ENCODE peak calls at places on chromosomes 12 and 14, in five cellular contexts. R is cardiac fibroblast, O is RWPE1, G is body of pancreas, J is endothelial cell of umbilical vein. C is an unnamed sample.

GRCh38 chr14:90693413-90693812 is 122.8 kb downstream of the TTC7B start:
- DNase-seq in J (no peak), R (no peak), O (no peak), G (no peak), C (no peak)

GRCh38 chr14:20350860-20351259 is 7.4 kb downstream of the PARP2 start:
- DNase-seq in G (no peak), R (peak; percentile 22), J (peak; percentile 15), O (no peak), C (no peak)

GRCh38 chr14:104388011-104388521 is 191.5 kb upstream of the C14orf180 start:
- DNase-seq in R (no peak), J (no peak), G (no peak), O (no peak), C (peak; percentile 65)

GRCh38 chr12:101039848-101040531 is 170.0 kb downstream of the SLC5A8 start:
- DNase-seq in O (no peak), J (no peak), G (no peak), R (no peak), C (no peak)

GRCh38 chr12:90366286-90366685 is 588.7 kb downstream of the CCER1 start:
- DNase-seq in R (peak; percentile 51), G (no peak), J (peak; percentile 63), O (no peak), C (no peak)

GRCh38 chr14:37167151-37168047 is 5.0 kb downstream of the SLC25A21 start:
- DNase-seq in J (no peak), O (no peak), R (no peak), G (no peak), C (no peak)

GRCh38 chr14:35231207-35231755 is 60.9 kb upstream of the PSMA6 start:
- DNase-seq in G (no peak), O (no peak), R (no peak), J (no peak), C (no peak)

GRCh38 chr12:48175613-48176416 is 7.6 kb upstream of the CCDC184 start:
- DNase-seq in R (no peak), J (no peak), O (no peak), G (no peak), C (no peak)

GRCh38 chr12:553216-554000 is 93.7 kb downstream of the B4GALNT3 start:
- DNase-seq in J (no peak), G (no peak), O (no peak), R (no peak), C (peak; percentile 75)

GRCh38 chr12:32612658-32613614 is 66.2 kb upstream of the DNM1L start:
- DNase-seq in O (no peak), R (peak; percentile 9), J (peak; percentile 50), G (no peak), C (no peak)

GRCh38 chr12:47281667-47282171 is 202.0 kb upstream of the AMIGO2 start:
- DNase-seq in O (no peak), J (no peak), G (no peak), R (peak; percentile 51), C (no peak)

GRCh38 chr12:3757261-3757660 is 4.4 kb upstream of the CRACR2A start:
- DNase-seq in J (peak; percentile 39), O (no peak), G (peak; percentile 85), R (no peak), C (no peak)

GRCh38 chr12:95700316-95700785 is 90.2 kb downstream of the NTN4 start:
- DNase-seq in J (no peak), G (no peak), R (peak; percentile 97), O (peak; percentile 2), C (no peak)

GRCh38 chr14:73455294-73455693 is 3.1 kb downstream of the NUMB start:
- DNase-seq in R (no peak), O (no peak), J (peak; percentile 41), G (no peak), C (no peak)

GRCh38 chr12:56143870-56144269 is 8.5 kb upstream of the MYL6B start:
- DNase-seq in G (no peak), R (no peak), O (no peak), J (peak; percentile 66), C (peak; percentile 46)

GRCh38 chr12:121279507-121279915 is 17.0 kb downstream of the CAMKK2 start:
- DNase-seq in R (peak; percentile 32), J (peak; percentile 61), G (peak; percentile 44), O (no peak), C (no peak)

GRCh38 chr12:62899568-62900390 is 35.2 kb downstream of the PPM1H start:
- DNase-seq in O (no peak), G (no peak), J (no peak), R (no peak), C (no peak)

DNA sequence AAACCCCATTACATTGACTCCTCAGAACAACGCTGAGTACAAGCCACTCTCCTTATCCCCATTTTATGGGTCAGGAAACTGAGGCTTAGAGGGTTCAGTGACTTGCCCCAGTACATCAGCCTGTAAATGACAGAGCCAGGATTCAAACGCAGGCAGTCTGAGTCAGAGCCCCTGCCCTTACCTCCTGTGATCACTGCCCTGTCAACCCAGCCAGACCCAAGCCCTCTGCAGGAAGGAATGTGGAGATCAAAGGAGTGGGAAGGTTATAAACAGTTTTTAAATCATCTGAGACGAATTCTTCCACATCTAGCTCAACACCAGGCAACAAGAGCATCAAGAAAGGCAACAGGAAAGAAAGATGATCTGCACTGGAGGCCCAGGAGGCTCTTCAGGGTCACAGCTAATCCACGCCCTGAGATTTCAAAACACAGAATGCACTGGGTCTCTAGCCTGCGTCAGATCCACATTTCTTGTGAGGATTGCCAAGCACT is 38.5 kb downstream of the SPTB start:
- DNase-seq in R (peak; percentile 43), G (no peak), J (no peak), O (peak; percentile 62), C (no peak)
- TF ChIP-seq CTCF in R (peak; percentile 35), G (no peak), J (no peak), O (no peak), C (peak; percentile 74)

GRCh38 chr12:117069926-117070900 is 29.0 kb downstream of the TESC start:
- DNase-seq in G (no peak), O (no peak), J (no peak), R (no peak), C (no peak)

GRCh38 chr12:117073611-117074010 is 25.6 kb downstream of the TESC start:
- DNase-seq in R (no peak), J (no peak), G (no peak), O (no peak), C (no peak)

GRCh38 chr12:117072736-117073475 is 26.3 kb downstream of the TESC start:
- DNase-seq in G (no peak), O (no peak), R (no peak), J (no peak), C (no peak)

GRCh38 chr12:117071009-117071408 is 28.2 kb downstream of the TESC start:
- DNase-seq in G (no peak), J (no peak), R (no peak), O (no peak), C (no peak)

DNA sequence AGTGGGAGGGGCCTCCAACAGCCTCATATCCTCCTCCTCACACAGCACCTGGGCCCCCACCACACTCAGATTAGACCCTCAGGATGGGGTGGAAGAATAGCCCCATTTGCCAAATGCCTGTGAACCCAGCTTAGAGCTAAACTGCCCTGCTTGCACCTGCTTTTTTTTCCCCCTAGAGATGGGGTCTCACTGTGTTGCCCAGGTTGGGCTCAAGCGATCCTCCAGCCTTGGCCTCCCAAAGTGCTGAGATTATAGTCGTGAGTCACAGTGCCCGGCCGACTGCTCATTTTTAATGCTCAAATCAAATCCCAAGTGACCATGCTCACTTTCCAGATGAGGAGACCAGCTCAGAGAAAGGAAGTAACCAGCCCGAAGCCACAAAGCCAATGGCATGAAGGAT is 27.1 kb downstream of the TESC start:
- DNase-seq in R (no peak), G (no peak), J (no peak), O (no peak), C (no peak)
- TF ChIP-seq CTCF in R (no peak), G (no peak), J (no peak), O (no peak), C (no peak)

GRCh38 chr12:68361953-68362352 is 29.8 kb upstream of the MDM1 start:
- DNase-seq in O (no peak), J (no peak), G (no peak), R (no peak), C (no peak)

GRCh38 chr12:68356060-68356748 is 24.0 kb upstream of the MDM1 start:
- DNase-seq in R (no peak), J (no peak), O (no peak), G (no peak), C (no peak)

GRCh38 chr12:68359669-68360068 is 27.5 kb upstream of the MDM1 start:
- DNase-seq in R (peak; percentile 9), O (no peak), J (no peak), G (no peak), C (no peak)

GRCh38 chr12:68358532-68359485 is 26.6 kb upstream of the MDM1 start:
- DNase-seq in G (peak; percentile 57), J (peak; percentile 83), R (peak; percentile 89), O (peak; percentile 44), C (no peak)
- TF ChIP-seq CTCF in G (peak; percentile 44), J (peak; percentile 45), R (peak; percentile 67), O (peak; percentile 72), C (peak; percentile 88)

DNA sequence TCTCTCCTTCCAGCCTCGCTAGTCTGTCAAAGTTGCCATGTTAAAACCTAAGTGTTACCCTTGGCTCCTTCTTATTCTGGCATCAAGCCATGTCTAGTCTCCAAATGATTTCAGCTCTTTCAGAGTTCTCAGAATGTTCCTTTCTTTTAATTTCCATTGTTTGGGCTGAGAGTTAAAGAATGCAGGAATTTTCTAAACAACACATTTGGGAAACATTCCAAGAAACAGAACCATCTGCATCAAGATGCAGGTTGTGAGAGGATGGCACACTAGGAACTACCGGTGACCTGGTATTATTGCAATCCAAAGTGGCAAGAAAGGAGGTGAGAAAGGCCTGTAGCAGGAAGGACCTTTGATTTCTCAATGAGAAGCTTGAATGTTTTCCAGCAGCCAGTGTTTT is 30.1 kb downstream of the SLC35F4 start:
- DNase-seq in O (no peak), J (no peak), R (peak; percentile 54), G (no peak), C (no peak)
- TF ChIP-seq CTCF in O (no peak), J (no peak), R (no peak), G (no peak), C (no peak)

C was measured in chondrocyte.